ENCODE peak calls at places on chromosomes 16 and 17, in four cellular contexts. One of them, this sample, is unnamed.

GRCh38 chr16:22035094-22035675 is 27.3 kb downstream of the MOSMO start:
- DNase-seq in left lung: no peak
- DNase-seq in IMR-90: no peak
- DNase-seq in H9: no peak
- DNase-seq in this sample: no peak

GRCh38 chr17:5841862-5842261 is 228.3 kb upstream of the WSCD1 start:
- DNase-seq in left lung: no peak
- DNase-seq in IMR-90: no peak
- DNase-seq in H9: peak; percentile 18
- DNase-seq in this sample: no peak

GRCh38 chr17:28878981-28879380 is 18.6 kb downstream of the FLOT2 start:
- DNase-seq in left lung: peak; percentile 31
- DNase-seq in IMR-90: peak; percentile 32
- DNase-seq in H9: peak; percentile 94
- DNase-seq in this sample: no peak

GRCh38 chr17:29778936-29779811 is 150.9 kb downstream of the SSH2 start:
- DNase-seq in left lung: no peak
- DNase-seq in IMR-90: peak; percentile 46
- DNase-seq in H9: peak; percentile 61
- DNase-seq in this sample: no peak

GRCh38 chr17:77778636-77779524 is 179.6 kb upstream of the TNRC6C start:
- DNase-seq in left lung: peak; percentile 53
- DNase-seq in IMR-90: no peak
- DNase-seq in H9: no peak
- DNase-seq in this sample: no peak

GRCh38 chr17:31112001-31112661 is 17.4 kb downstream of the NF1 start:
- DNase-seq in left lung: no peak
- DNase-seq in IMR-90: no peak
- DNase-seq in H9: no peak
- DNase-seq in this sample: no peak

GRCh38 chr16:15879255-15879804 is 9.1 kb downstream of the CEP20 start:
- DNase-seq in left lung: no peak
- DNase-seq in IMR-90: peak; percentile 96
- DNase-seq in H9: no peak
- DNase-seq in this sample: no peak

GRCh38 chr17:83103200-83103937 is 24.0 kb downstream of the METRNL start:
- DNase-seq in left lung: no peak
- DNase-seq in IMR-90: peak; percentile 66
- DNase-seq in H9: peak; percentile 71
- DNase-seq in this sample: no peak

GRCh38 chr16:88742896-88743605 is 36.7 kb downstream of the CTU2 start:
- DNase-seq in left lung: no peak
- DNase-seq in IMR-90: no peak
- DNase-seq in H9: no peak
- DNase-seq in this sample: no peak

GRCh38 chr17:34979650-34980352 is 511 bp upstream of the LIG3 start:
- DNase-seq in left lung: no peak
- DNase-seq in IMR-90: peak; percentile 22
- DNase-seq in H9: no peak
- DNase-seq in this sample: no peak

GRCh38 chr16:26992661-26993365 is 73.9 kb upstream of the C16orf82 start:
- DNase-seq in left lung: no peak
- DNase-seq in IMR-90: no peak
- DNase-seq in H9: no peak
- DNase-seq in this sample: no peak

GRCh38 chr17:31495049-31495885 is 103.8 kb downstream of the RAB11FIP4 start:
- DNase-seq in left lung: no peak
- DNase-seq in IMR-90: no peak
- DNase-seq in H9: no peak
- DNase-seq in this sample: no peak

GRCh38 chr16:81266680-81267095 is 28.2 kb downstream of the BCO1 start:
- DNase-seq in left lung: no peak
- DNase-seq in IMR-90: no peak
- DNase-seq in H9: no peak
- DNase-seq in this sample: no peak

GRCh38 chr17:21463779-21464407 is 87.7 kb downstream of the KCNJ12 start:
- DNase-seq in left lung: no peak
- DNase-seq in IMR-90: no peak
- DNase-seq in H9: peak; percentile 74
- DNase-seq in this sample: no peak

GRCh38 chr16:2699791-2700600 is 17.7 kb downstream of the KCTD5 start:
- DNase-seq in left lung: peak; percentile 55
- DNase-seq in IMR-90: no peak
- DNase-seq in H9: no peak
- DNase-seq in this sample: no peak

GRCh38 chr16:77459534-77460412 is 24.9 kb upstream of the ADAMTS18 start:
- DNase-seq in left lung: no peak
- DNase-seq in IMR-90: no peak
- DNase-seq in H9: no peak
- DNase-seq in this sample: no peak

GRCh38 chr17:38590988-38591758 is 14.6 kb downstream of the SRCIN1 start:
- DNase-seq in left lung: no peak
- DNase-seq in IMR-90: no peak
- DNase-seq in H9: no peak
- DNase-seq in this sample: no peak

GRCh38 chr16:69325784-69326171 is 4.6 kb downstream of the PDF start:
- DNase-seq in left lung: no peak
- DNase-seq in IMR-90: no peak
- DNase-seq in H9: no peak
- DNase-seq in this sample: peak; percentile 41

GRCh38 chr17:60406887-60407286 is 15.0 kb upstream of the USP32 start:
- DNase-seq in left lung: no peak
- DNase-seq in IMR-90: no peak
- DNase-seq in H9: no peak
- DNase-seq in this sample: no peak

GRCh38 chr16:5487728-5488127 is 390.1 kb upstream of the EEF2KMT start:
- DNase-seq in left lung: no peak
- DNase-seq in IMR-90: no peak
- DNase-seq in H9: no peak
- DNase-seq in this sample: no peak

GRCh38 chr16:5490499-5490898 is 392.9 kb upstream of the EEF2KMT start:
- DNase-seq in left lung: no peak
- DNase-seq in IMR-90: no peak
- DNase-seq in H9: peak; percentile 65
- DNase-seq in this sample: no peak

DNA sequence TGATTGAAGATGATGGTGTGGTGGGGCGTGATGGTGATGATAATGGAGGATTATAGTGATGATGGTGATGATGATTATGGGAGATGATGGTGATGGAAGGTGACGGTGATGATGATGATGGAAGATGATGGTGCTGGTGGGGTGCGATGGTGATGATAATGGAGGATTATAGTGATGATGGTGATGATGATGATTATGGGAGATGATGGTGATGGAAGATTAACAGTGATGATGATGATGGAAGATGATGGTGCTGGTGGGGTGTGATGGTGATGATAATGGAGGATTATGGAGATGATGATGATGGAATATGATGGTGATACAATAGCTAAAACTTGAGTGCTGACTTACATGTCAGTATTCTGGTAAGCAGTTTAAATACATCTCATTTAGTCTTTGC is 391.0 kb upstream of the EEF2KMT start:
- DNase-seq in left lung: no peak
- DNase-seq in IMR-90: no peak
- DNase-seq in H9: no peak
- DNase-seq in this sample: no peak
- TF ChIP-seq CTCF in left lung: no peak
- TF ChIP-seq CTCF in IMR-90: no peak
- TF ChIP-seq CTCF in H9: no peak
- TF ChIP-seq CTCF in this sample: no peak

DNA sequence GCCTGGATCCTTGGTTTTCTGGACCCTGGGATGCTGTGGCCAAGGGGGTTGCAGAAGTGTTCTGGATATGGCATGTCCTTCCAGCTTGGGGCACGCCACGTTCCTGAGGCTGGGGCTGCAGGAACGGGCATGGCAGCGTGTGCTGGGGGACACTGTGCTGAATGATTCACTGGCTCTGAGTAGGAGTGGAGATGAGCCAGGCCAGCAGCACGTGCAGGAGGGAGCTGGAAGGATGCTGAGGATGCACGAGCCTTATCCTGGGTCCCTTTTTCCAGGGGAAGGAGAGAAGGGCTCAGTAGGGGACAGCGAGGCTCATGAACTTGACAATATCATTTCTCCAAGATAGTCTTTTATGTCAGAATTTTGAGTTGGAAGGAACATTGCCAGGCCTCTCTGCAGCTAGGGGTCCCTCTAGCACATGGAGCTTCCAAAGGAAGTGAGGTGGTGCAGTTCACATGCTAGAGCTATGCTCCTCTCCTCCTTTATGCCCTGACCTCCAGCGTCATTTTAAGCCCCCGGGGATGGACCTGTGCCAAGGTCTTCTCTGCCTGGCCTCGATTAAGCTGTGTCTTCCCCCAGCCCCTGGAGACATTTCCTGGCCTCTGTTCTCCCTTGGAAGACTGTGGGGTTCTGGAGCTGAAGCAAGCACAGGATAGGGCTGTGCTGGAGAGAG is 125.9 kb downstream of the OR1D5 start:
- DNase-seq in left lung: peak; percentile 43
- DNase-seq in IMR-90: peak; percentile 36
- DNase-seq in H9: no peak
- DNase-seq in this sample: no peak
- TF ChIP-seq CTCF in left lung: no peak
- TF ChIP-seq CTCF in IMR-90: no peak
- TF ChIP-seq CTCF in H9: no peak
- TF ChIP-seq CTCF in this sample: peak; percentile 60

DNA sequence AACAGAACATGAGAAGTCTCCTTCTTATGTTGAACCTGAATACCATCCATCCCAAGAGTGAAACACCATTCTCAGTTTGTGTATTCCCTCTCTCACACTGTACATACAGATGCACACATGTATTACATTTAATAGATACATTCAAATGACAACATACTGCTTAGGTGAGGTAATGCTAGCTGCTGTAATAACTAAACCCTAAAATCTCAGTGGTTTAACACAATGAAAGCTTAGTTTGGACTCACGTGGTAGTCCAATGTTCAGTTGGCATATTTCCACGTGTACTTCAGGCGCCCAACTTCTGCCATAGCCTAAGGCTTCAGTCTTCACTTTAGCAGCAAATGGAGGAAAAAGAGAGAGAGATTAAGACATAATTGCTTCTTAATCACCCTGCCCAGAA is 351.1 kb upstream of the PMFBP1 start:
- DNase-seq in left lung: no peak
- DNase-seq in IMR-90: no peak
- DNase-seq in H9: no peak
- DNase-seq in this sample: no peak
- TF ChIP-seq CTCF in left lung: no peak
- TF ChIP-seq CTCF in IMR-90: no peak
- TF ChIP-seq CTCF in H9: no peak
- TF ChIP-seq CTCF in this sample: no peak

GRCh38 chr17:72430611-72431432 is 310.0 kb downstream of the SOX9 start:
- DNase-seq in left lung: no peak
- DNase-seq in IMR-90: no peak
- DNase-seq in H9: peak; percentile 79
- DNase-seq in this sample: no peak
- TF ChIP-seq CTCF in left lung: no peak
- TF ChIP-seq CTCF in IMR-90: peak; percentile 28
- TF ChIP-seq CTCF in H9: peak; percentile 67
- TF ChIP-seq CTCF in this sample: peak; percentile 49

GRCh38 chr17:58006924-58007780 is at the start of gene SRSF1:
- DNase-seq in left lung: peak; percentile 99
- DNase-seq in IMR-90: peak; percentile 98
- DNase-seq in H9: peak; percentile 99
- DNase-seq in this sample: peak; percentile 98
- TF ChIP-seq CTCF in left lung: no peak
- TF ChIP-seq CTCF in IMR-90: no peak
- TF ChIP-seq CTCF in H9: no peak
- TF ChIP-seq CTCF in this sample: no peak

GRCh38 chr16:55513616-55514015 is 4.7 kb downstream of the LPCAT2 start:
- DNase-seq in left lung: no peak
- DNase-seq in IMR-90: no peak
- DNase-seq in H9: no peak
- DNase-seq in this sample: no peak
- TF ChIP-seq CTCF in left lung: no peak
- TF ChIP-seq CTCF in IMR-90: no peak
- TF ChIP-seq CTCF in H9: peak; percentile 43
- TF ChIP-seq CTCF in this sample: peak; percentile 31

GRCh38 chr16:86550281-86550680 is 4.8 kb downstream of the MTHFSD start:
- DNase-seq in left lung: no peak
- DNase-seq in IMR-90: no peak
- DNase-seq in H9: no peak
- DNase-seq in this sample: no peak

GRCh38 chr16:86549893-86550190 is 5.2 kb downstream of the MTHFSD start:
- DNase-seq in left lung: peak; percentile 43
- DNase-seq in IMR-90: no peak
- DNase-seq in H9: no peak
- DNase-seq in this sample: no peak

GRCh38 chr16:86546638-86547013 is 8.4 kb downstream of the MTHFSD start:
- DNase-seq in left lung: peak; percentile 18
- DNase-seq in IMR-90: no peak
- DNase-seq in H9: no peak
- DNase-seq in this sample: no peak

GRCh38 chr16:86547286-86547685 is 7.7 kb downstream of the MTHFSD start:
- DNase-seq in left lung: peak; percentile 28
- DNase-seq in IMR-90: no peak
- DNase-seq in H9: no peak
- DNase-seq in this sample: no peak

GRCh38 chr16:86549076-86549892 is 5.8 kb downstream of the MTHFSD start:
- DNase-seq in left lung: peak; percentile 24
- DNase-seq in IMR-90: no peak
- DNase-seq in H9: no peak
- DNase-seq in this sample: no peak
- TF ChIP-seq CTCF in left lung: no peak
- TF ChIP-seq CTCF in IMR-90: no peak
- TF ChIP-seq CTCF in H9: no peak
- TF ChIP-seq CTCF in this sample: no peak

This sample was measured in chondrocyte.